ENCODE peak calls at places on chromosomes 3 and 15, in seven cellular contexts. W is H1, X is HEK293T, A is HepG2, V is K562, D is GM12878, K is WTC11. C is an unnamed sample.

GRCh38 chr3:52014613-52015012 is 18.9 kb upstream of the RPL29 start:
- DNase-seq in K (peak; percentile 66), W (no peak), V (peak; percentile 73), D (no peak), A (no peak), X (peak; percentile 64), C (peak; percentile 15)

GRCh38 chr3:9749333-9749662 is 454 bp upstream of the OGG1 start:
- DNase-seq in A (no peak), V (no peak), X (no peak), W (no peak), K (no peak), D (no peak), C (no peak)

GRCh38 chr3:192026656-192027055 is 565.7 kb downstream of the PYDC2 start:
- DNase-seq in X (no peak), D (no peak), V (no peak), W (no peak), A (no peak), K (no peak), C (no peak)

GRCh38 chr3:13878711-13879101 is 1.2 kb downstream of the WNT7A start:
- DNase-seq in V (no peak), A (no peak), X (no peak), W (no peak), D (no peak), K (peak; percentile 60), C (no peak)

GRCh38 chr3:132726341-132726823 is 4.2 kb upstream of the NPHP3 start:
- DNase-seq in K (no peak), X (peak; percentile 23), D (no peak), A (peak; percentile 39), V (peak; percentile 10), W (no peak), C (no peak)

GRCh38 chr3:150523538-150523937 is 22.8 kb downstream of the SERP1 start:
- DNase-seq in V (no peak), K (no peak), W (no peak), A (no peak), X (no peak), D (no peak), C (no peak)

GRCh38 chr3:124768812-124769211 is 38.6 kb downstream of the UMPS start:
- DNase-seq in V (peak; percentile 44), K (peak; percentile 36), D (no peak), X (peak; percentile 70), W (no peak), A (peak; percentile 42), C (no peak)

GRCh38 chr15:98506711-98507110 is 141.6 kb upstream of the IGF1R start:
- DNase-seq in K (no peak), A (no peak), V (no peak), X (no peak), W (no peak), D (no peak), C (no peak)

GRCh38 chr15:69668049-69668705 is 215.6 kb downstream of the RPLP1 start:
- DNase-seq in V (no peak), W (no peak), A (no peak), X (no peak), D (peak; percentile 17), K (no peak), C (no peak)

GRCh38 chr3:173745952-173746682 is 348.6 kb downstream of the NLGN1 start:
- DNase-seq in D (no peak), W (no peak), X (no peak), A (no peak), V (no peak), K (no peak), C (no peak)

GRCh38 chr3:80688814-80689213 is 921.0 kb upstream of the ROBO1 start:
- DNase-seq in A (peak; percentile 19), X (no peak), K (no peak), D (no peak), V (no peak), W (no peak), C (no peak)

GRCh38 chr3:124049203-124049748 is 57.4 kb upstream of the ROPN1 start:
- DNase-seq in K (no peak), A (no peak), D (no peak), X (no peak), V (no peak), W (no peak), C (no peak)

GRCh38 chr3:65231544-65231943 is 543.7 kb upstream of the ADAMTS9 start:
- DNase-seq in D (no peak), W (no peak), A (no peak), V (no peak), K (no peak), X (no peak), C (no peak)

GRCh38 chr15:44038801-44039200 is 156.3 kb downstream of the FRMD5 start:
- DNase-seq in V (no peak), X (no peak), A (peak; percentile 11), W (peak; percentile 39), D (no peak), K (peak; percentile 51), C (no peak)

GRCh38 chr3:141452045-141452444 is 34.8 kb upstream of the RASA2 start:
- DNase-seq in A (peak; percentile 59), X (no peak), W (no peak), V (peak; percentile 34), K (no peak), D (peak; percentile 80), C (no peak)

GRCh38 chr3:12663311-12663935 is 494 bp downstream of the RAF1 start:
- DNase-seq in K (no peak), V (peak; percentile 80), W (no peak), D (no peak), X (no peak), A (no peak), C (no peak)

GRCh38 chr3:120596853-120597223 is 702 bp downstream of the NDUFB4 start:
- DNase-seq in D (no peak), K (no peak), A (no peak), V (no peak), W (no peak), X (no peak), C (no peak)

GRCh38 chr15:76393614-76394013 is 57.0 kb downstream of the ISL2 start:
- DNase-seq in W (no peak), X (no peak), A (no peak), K (no peak), V (no peak), D (no peak), C (no peak)

GRCh38 chr15:76752549-76752948 is 152.6 kb downstream of the SCAPER start:
- DNase-seq in K (no peak), X (no peak), W (no peak), D (no peak), V (no peak), A (no peak), C (no peak)

GRCh38 chr3:103813955-103814354 is 1379.1 kb downstream of the ZPLD1 start:
- DNase-seq in D (no peak), A (no peak), W (no peak), X (no peak), V (no peak), K (no peak), C (no peak)

GRCh38 chr15:44219073-44219472 is 24.0 kb upstream of the FRMD5 start:
- DNase-seq in V (no peak), D (no peak), X (no peak), W (no peak), A (no peak), K (no peak), C (no peak)

GRCh38 chr3:195028877-195029606 is 241.9 kb downstream of the XXYLT1 start:
- DNase-seq in V (no peak), A (peak; percentile 47), K (no peak), D (no peak), W (no peak), X (no peak), C (no peak)

GRCh38 chr3:104901396-104901795 is 465.3 kb upstream of the ALCAM start:
- DNase-seq in W (no peak), K (no peak), A (no peak), X (no peak), D (no peak), V (no peak), C (no peak)

DNA sequence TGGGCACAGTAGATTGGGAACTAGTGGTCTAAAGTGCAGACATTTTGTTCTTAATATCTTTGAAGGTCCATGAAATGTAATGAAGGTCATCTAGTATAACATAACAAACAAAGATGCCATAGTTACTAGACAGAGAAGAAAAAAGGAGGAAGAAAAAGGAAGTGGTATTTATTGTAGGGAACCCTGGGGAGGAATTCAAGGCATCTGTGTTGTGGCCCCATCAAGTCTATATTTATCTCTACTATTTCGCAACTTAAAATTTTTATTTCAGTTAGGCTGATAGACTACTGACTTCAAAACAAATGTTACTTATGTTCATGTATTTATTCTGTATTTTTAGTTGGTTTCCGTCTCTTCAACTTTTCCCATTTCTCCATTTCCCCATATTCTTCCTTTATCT is 48.9 kb upstream of the ZDHHC23 start:
- DNase-seq in V (no peak), A (no peak), W (no peak), D (no peak), X (no peak), K (no peak), C (no peak)
- TF ChIP-seq SP1 in V (no peak), A (no peak), W (no peak), D (no peak), X (no peak), K (no peak), C (no peak)

GRCh38 chr3:37645801-37646380 is 215.8 kb upstream of the CTDSPL start:
- DNase-seq in K (no peak), D (no peak), V (no peak), A (no peak), X (no peak), W (no peak), C (no peak)
- TF ChIP-seq SP1 in K (no peak), D (no peak), V (no peak), A (no peak), X (no peak), W (no peak), C (no peak)

GRCh38 chr3:46187876-46188275 is 20.2 kb downstream of the CCR1 start:
- DNase-seq in X (no peak), D (no peak), V (no peak), A (no peak), W (no peak), K (no peak), C (peak; percentile 7)
- TF ChIP-seq SP1 in X (no peak), D (no peak), V (no peak), A (no peak), W (no peak), K (no peak), C (no peak)

GRCh38 chr15:86382341-86382740 is 302.7 kb downstream of the AGBL1 start:
- DNase-seq in D (no peak), A (no peak), X (no peak), W (no peak), K (no peak), V (no peak), C (no peak)
- TF ChIP-seq SP1 in D (no peak), A (no peak), X (no peak), W (no peak), K (no peak), V (no peak), C (no peak)

C was measured in HCT116.